ENCODE peak calls at places on chromosomes 16 and 17, in six cellular contexts. W is dorsolateral prefrontal cortex, L is heart right ventricle, K is H9, B is left lung, N is fibroblast of lung. V is an unnamed sample.

GRCh38 chr17:77373298-77374169 is 232.8 kb downstream of the SEC14L1 start:
- DNase-seq in K (peak; percentile 67), L (peak; percentile 61), N (no peak), W (no peak), B (no peak), V (no peak)

GRCh38 chr17:48351916-48352332 is 78.1 kb downstream of the SKAP1 start:
- DNase-seq in N (peak; percentile 77), L (no peak), W (no peak), K (no peak), B (no peak), V (no peak)

GRCh38 chr17:44221862-44222111 is 2.3 kb upstream of the UBTF start:
- DNase-seq in L (peak; percentile 47), N (no peak), W (no peak), K (no peak), B (no peak), V (peak; percentile 34)

GRCh38 chr16:77955127-77955526 is 67.2 kb upstream of the CLEC3A start:
- DNase-seq in W (no peak), K (no peak), L (no peak), B (no peak), N (no peak), V (no peak)

GRCh38 chr17:78623541-78623940 is 46.3 kb upstream of the DNAH17 start:
- DNase-seq in N (no peak), B (peak; percentile 65), L (no peak), W (no peak), K (no peak), V (no peak)

GRCh38 chr16:66335704-66336329 is 30.7 kb upstream of the CDH5 start:
- DNase-seq in B (no peak), L (peak; percentile 65), N (peak; percentile 85), K (no peak), W (peak; percentile 80), V (no peak)

GRCh38 chr16:82628741-82629140 is 2.0 kb downstream of the CDH13 start:
- DNase-seq in W (no peak), K (no peak), N (no peak), L (no peak), B (no peak), V (no peak)

GRCh38 chr17:1042486-1042885 is 45.6 kb downstream of the TIMM22 start:
- DNase-seq in B (no peak), K (no peak), L (no peak), W (no peak), N (no peak), V (no peak)

GRCh38 chr17:40307001-40307690 is 1.8 kb upstream of the RARA start:
- DNase-seq in N (peak; percentile 73), L (no peak), B (no peak), W (no peak), K (no peak), V (no peak)

GRCh38 chr16:17590711-17591654 is 120.2 kb upstream of the XYLT1 start:
- DNase-seq in N (no peak), B (no peak), L (no peak), K (no peak), W (no peak), V (peak; percentile 22)

GRCh38 chr16:85420501-85421337 is 192.4 kb upstream of the GSE1 start:
- DNase-seq in W (no peak), B (peak; percentile 96), L (peak; percentile 16), K (peak; percentile 78), N (peak; percentile 38), V (peak; percentile 83)

GRCh38 chr16:8628981-8629725 is 7.7 kb downstream of the METTL22 start:
- DNase-seq in W (no peak), L (no peak), B (no peak), K (no peak), N (no peak), V (no peak)

GRCh38 chr17:65472602-65473001 is 88.8 kb downstream of the AXIN2 start:
- DNase-seq in N (peak; percentile 76), B (no peak), W (no peak), L (no peak), K (no peak), V (no peak)

GRCh38 chr16:35148748-35149147 is 1689.3 kb downstream of the TP53TG3F start:
- DNase-seq in K (no peak), N (no peak), L (no peak), W (no peak), B (no peak), V (no peak)

GRCh38 chr17:70521821-70522256 is 352.5 kb downstream of the KCNJ2 start:
- DNase-seq in L (peak; percentile 62), N (peak; percentile 78), B (no peak), K (no peak), W (no peak), V (no peak)

GRCh38 chr16:79098897-79099296 is 501.6 kb downstream of the MAF start:
- DNase-seq in K (no peak), N (no peak), L (no peak), W (no peak), B (no peak), V (no peak)

GRCh38 chr17:83194761-83195329 is 115.4 kb downstream of the METRNL start:
- DNase-seq in N (no peak), W (no peak), L (no peak), B (peak; percentile 72), K (no peak), V (peak; percentile 15)

GRCh38 chr17:76365256-76365903 is 11.7 kb upstream of the PRPSAP1 start:
- DNase-seq in B (peak; percentile 2), K (peak; percentile 60), N (no peak), W (no peak), L (no peak), V (no peak)

GRCh38 chr17:179066-179432 is 2.4 kb downstream of the DOC2B start:
- DNase-seq in L (no peak), K (no peak), W (no peak), N (no peak), B (no peak), V (no peak)

GRCh38 chr17:64326420-64327054 is 63.5 kb upstream of the TEX2 start:
- DNase-seq in B (peak; percentile 92), N (peak; percentile 88), W (no peak), L (peak; percentile 78), K (no peak), V (no peak)

GRCh38 chr16:27759947-27760844 is 210.3 kb downstream of the KATNIP start:
- DNase-seq in K (no peak), N (no peak), B (no peak), L (no peak), W (peak; percentile 59), V (no peak)

GRCh38 chr16:11198817-11199216 is 57.2 kb downstream of the SOCS1 start:
- DNase-seq in W (no peak), K (no peak), L (no peak), N (no peak), B (no peak), V (no peak)

GRCh38 chr16:59527206-59527997 is 793.3 kb upstream of the GOT2 start:
- DNase-seq in L (no peak), K (no peak), B (no peak), W (no peak), N (peak; percentile 36), V (no peak)

GRCh38 chr16:6672507-6672906 is 660.1 kb upstream of the RBFOX1 start:
- DNase-seq in W (no peak), K (no peak), L (no peak), N (no peak), B (no peak), V (no peak)

GRCh38 chr17:4375039-4375748 is 8.7 kb upstream of the UBE2G1 start:
- DNase-seq in N (no peak), K (no peak), W (no peak), B (no peak), L (no peak), V (no peak)

GRCh38 chr17:40548982-40549680 is 16.1 kb downstream of the CCR7 start:
- DNase-seq in W (peak; percentile 5), L (no peak), B (no peak), N (peak; percentile 98), K (peak; percentile 23), V (peak; percentile 8)

GRCh38 chr16:50712568-50712914 is 19.1 kb downstream of the NOD2 start:
- DNase-seq in L (no peak), K (no peak), B (no peak), W (no peak), N (no peak), V (no peak)

GRCh38 chr17:15321556-15322250 is 19.7 kb downstream of the TEKT3 start:
- DNase-seq in L (no peak), K (no peak), W (no peak), B (no peak), N (peak; percentile 80), V (no peak)

GRCh38 chr17:36036240-36036639 is 18.5 kb upstream of the CCL23 start:
- DNase-seq in L (no peak), N (no peak), W (no peak), B (no peak), K (no peak), V (no peak)

GRCh38 chr17:17096438-17097178 is 54.4 kb downstream of the MPRIP start:
- DNase-seq in B (no peak), L (no peak), K (no peak), N (peak; percentile 53), W (no peak), V (no peak)

GRCh38 chr17:67359960-67360817 is 6.2 kb downstream of the PSMD12 start:
- DNase-seq in W (no peak), L (no peak), N (peak; percentile 45), B (no peak), K (no peak), V (no peak)
- TF ChIP-seq CTCF in W (no peak), L (peak; percentile 25), N (peak; percentile 46), B (no peak), K (peak; percentile 62), V (no peak)

DNA sequence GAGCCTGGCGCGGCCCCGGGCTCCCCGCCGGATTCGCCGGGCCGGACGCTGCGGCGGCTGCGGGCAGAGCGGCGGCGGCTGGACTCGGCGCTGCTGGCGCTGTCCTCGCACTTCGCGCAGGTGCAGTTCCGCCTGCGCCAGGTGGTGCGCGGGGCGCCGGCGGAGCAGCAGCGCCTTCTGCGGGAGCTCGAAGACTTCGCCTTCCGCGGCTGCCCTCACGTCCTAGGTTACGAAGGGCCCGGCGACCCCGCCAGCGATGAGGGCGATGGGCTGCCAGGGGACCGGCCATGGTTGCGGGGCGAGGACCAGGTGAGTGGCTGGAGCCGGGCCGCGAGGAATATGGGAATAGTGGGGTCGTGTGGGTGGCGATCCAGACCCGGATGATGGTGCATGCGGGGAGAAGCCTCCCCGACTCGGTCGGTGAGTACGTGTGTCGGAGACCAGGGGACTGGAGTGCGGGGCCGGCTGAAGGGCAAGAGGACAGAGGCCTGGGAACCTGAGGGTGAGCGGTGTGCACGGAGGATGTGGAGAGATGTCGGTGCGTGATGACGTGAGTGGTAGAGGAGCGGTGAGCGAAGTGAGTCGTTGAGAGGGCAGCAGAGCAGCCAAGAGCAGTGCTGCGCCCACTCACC is 517 bp downstream of the RUNDC1 start:
- DNase-seq in N (peak; percentile 39), B (peak; percentile 87), K (peak; percentile 71), L (peak; percentile 27), W (no peak), V (peak; percentile 46)
- TF ChIP-seq CTCF in N (no peak), B (no peak), K (peak; percentile 34), L (peak; percentile 11), W (no peak), V (peak; percentile 9)

DNA sequence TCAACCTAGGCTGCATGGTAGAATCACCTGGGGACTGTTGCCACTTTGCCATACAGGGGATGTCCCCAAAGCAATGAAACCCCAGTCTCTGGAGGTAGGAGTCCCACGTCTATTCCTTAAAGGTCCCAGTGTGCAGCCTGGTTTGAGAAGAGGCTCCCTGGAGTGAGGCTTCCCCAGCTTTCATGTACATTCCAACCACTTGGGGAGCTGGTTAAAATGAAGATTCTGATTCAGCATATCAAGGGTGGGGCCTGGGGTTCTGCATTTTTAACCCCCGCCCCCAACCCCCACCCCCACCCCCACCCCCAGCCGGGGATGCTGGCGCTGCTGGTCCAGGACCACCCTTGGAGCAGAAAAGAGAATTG is 241.2 kb downstream of the FOXL1 start:
- DNase-seq in W (no peak), K (no peak), L (no peak), N (peak; percentile 12), B (no peak), V (no peak)
- TF ChIP-seq CTCF in W (no peak), K (peak; percentile 49), L (no peak), N (peak; percentile 52), B (no peak), V (no peak)

GRCh38 chr16:87347932-87348615 is 30.9 kb upstream of the C16orf95 start:
- DNase-seq in B (peak; percentile 64), L (no peak), W (no peak), N (no peak), K (no peak), V (no peak)
- TF ChIP-seq CTCF in B (no peak), L (no peak), W (no peak), N (no peak), K (peak; percentile 49), V (no peak)

V was measured in natural killer cell.